ENCODE peak calls at places on chromosomes 2 and 18, in seven cellular contexts. F, J, C, E, I, A and H are unnamed samples.

GRCh38 chr2:144470819-144471218 is 49.1 kb downstream of the ZEB2 start:
- DNase-seq in C (peak; percentile 65), J (peak; percentile 53), F (no peak), E (no peak), I (no peak), A (no peak), H (no peak)

GRCh38 chr2:175220075-175220474 is 38.6 kb upstream of the ATP5MC3 start:
- DNase-seq in A (no peak), F (no peak), E (no peak), J (no peak), I (no peak), C (no peak), H (no peak)

GRCh38 chr18:70333757-70334156 is 44.9 kb downstream of the SOCS6 start:
- DNase-seq in A (no peak), C (peak; percentile 99), I (peak; percentile 94), J (peak; percentile 99), E (no peak), F (peak; percentile 98), H (peak; percentile 97)

GRCh38 chr18:9712606-9713005 is 4.5 kb downstream of the RAB31 start:
- DNase-seq in J (peak; percentile 52), C (peak; percentile 41), E (no peak), A (no peak), I (no peak), F (no peak), H (no peak)

GRCh38 chr2:225103737-225104141 is 61.5 kb upstream of the DOCK10 start:
- DNase-seq in A (no peak), J (peak; percentile 76), I (peak; percentile 76), C (peak; percentile 88), F (peak; percentile 4), E (no peak), H (no peak)

GRCh38 chr2:113829270-113829669 is 60.6 kb upstream of the ACTR3 start:
- DNase-seq in A (no peak), I (no peak), E (no peak), J (no peak), C (peak; percentile 10), F (no peak), H (no peak)

GRCh38 chr18:6960656-6961055 is 156.9 kb downstream of the LAMA1 start:
- DNase-seq in E (no peak), C (peak; percentile 76), I (peak; percentile 56), A (no peak), F (peak; percentile 76), J (peak; percentile 50), H (peak; percentile 62)

GRCh38 chr2:55161295-55162210 is 70.5 kb downstream of the CLHC1 start:
- DNase-seq in I (no peak), J (peak; percentile 79), C (no peak), F (no peak), A (no peak), E (no peak), H (no peak)

GRCh38 chr2:48600204-48600813 is 17.3 kb upstream of the GTF2A1L start:
- DNase-seq in E (no peak), F (peak; percentile 46), I (peak; percentile 10), C (peak; percentile 69), J (peak; percentile 65), A (peak; percentile 20), H (no peak)

GRCh38 chr2:216849987-216850386 is 9.9 kb downstream of the TNP1 start:
- DNase-seq in E (no peak), F (peak; percentile 69), C (no peak), I (no peak), J (peak; percentile 44), A (no peak), H (no peak)

GRCh38 chr2:234990300-234990699 is 38.5 kb downstream of the SH3BP4 start:
- DNase-seq in C (no peak), F (no peak), J (no peak), A (no peak), E (no peak), I (no peak), H (no peak)

GRCh38 chr2:3265981-3266726 is 111.5 kb downstream of the EIPR1 start:
- DNase-seq in C (no peak), J (no peak), F (no peak), A (no peak), E (no peak), I (no peak), H (no peak)

GRCh38 chr2:238974510-238975166 is 126.8 kb downstream of the TWIST2 start:
- DNase-seq in J (peak; percentile 89), C (peak; percentile 75), I (peak; percentile 84), F (peak; percentile 78), E (no peak), A (no peak), H (peak; percentile 75)

GRCh38 chr18:7946724-7947377 is 379.7 kb downstream of the PTPRM start:
- DNase-seq in I (no peak), A (no peak), E (no peak), F (peak; percentile 80), C (peak; percentile 90), J (peak; percentile 75), H (peak; percentile 85)

GRCh38 chr2:239731422-239731821 is 293.7 kb downstream of the NDUFA10 start:
- DNase-seq in A (no peak), J (no peak), C (no peak), F (no peak), E (no peak), I (no peak), H (no peak)

GRCh38 chr2:219560037-219560892 is 11.1 kb downstream of the OBSL1 start:
- DNase-seq in A (no peak), C (peak; percentile 6), J (peak; percentile 24), E (no peak), I (no peak), F (no peak), H (no peak)

GRCh38 chr18:36708366-36708765 is 120.4 kb downstream of the TPGS2 start:
- DNase-seq in C (no peak), E (no peak), J (no peak), I (no peak), A (no peak), F (no peak), H (no peak)

GRCh38 chr2:128369126-128369555 is 50.5 kb upstream of the HS6ST1 start:
- DNase-seq in E (no peak), F (peak; percentile 47), C (no peak), A (no peak), I (no peak), J (peak; percentile 43), H (no peak)

GRCh38 chr2:15042824-15043223 is 410.3 kb downstream of the LRATD1 start:
- DNase-seq in I (no peak), F (peak; percentile 41), C (peak; percentile 36), A (no peak), E (no peak), J (peak; percentile 68), H (peak; percentile 53)

GRCh38 chr18:24176727-24177416 is 38.0 kb downstream of the CABYR start:
- DNase-seq in C (peak; percentile 70), J (peak; percentile 66), F (peak; percentile 66), A (peak; percentile 57), E (no peak), I (no peak), H (no peak)

GRCh38 chr2:47357475-47357874 is 45.5 kb upstream of the MSH2 start:
- DNase-seq in C (peak; percentile 77), A (no peak), F (peak; percentile 84), E (no peak), I (no peak), J (peak; percentile 82), H (no peak)

GRCh38 chr2:234690569-234691225 is 193.8 kb upstream of the ARL4C start:
- DNase-seq in A (no peak), E (no peak), F (peak; percentile 69), J (peak; percentile 13), I (no peak), C (no peak), H (no peak)

GRCh38 chr2:28360066-28360741 is 32.5 kb upstream of the FOSL2 start:
- DNase-seq in F (no peak), A (no peak), E (no peak), I (no peak), C (no peak), J (no peak), H (no peak)
- H3K4me3 ChIP-seq in F (no peak overlapping the region), A (no peak overlapping the region), E (no peak overlapping the region), I (no peak overlapping the region), C (no peak overlapping the region), J (no peak overlapping the region), H (no peak overlapping the region)

GRCh38 chr2:170816499-170817246 is at the start of gene GAD1:
- DNase-seq in A (no peak), E (no peak), C (peak; percentile 51), J (peak; percentile 91), I (no peak), F (peak; percentile 81), H (no peak)

GRCh38 chr2:170815746-170816498 is 765 bp upstream of the GAD1 start:
- DNase-seq in C (peak; percentile 50), A (peak; percentile 28), F (peak; percentile 68), I (no peak), J (peak; percentile 67), E (no peak), H (no peak)

GRCh38 chr2:170817247-170817998 is 736 bp downstream of the GAD1 start:
- DNase-seq in J (peak; percentile 54), E (no peak), I (no peak), A (no peak), C (peak; percentile 38), F (no peak), H (no peak)

GRCh38 chr2:170818294-170819104 is 1.8 kb downstream of the GAD1 start:
- DNase-seq in E (no peak), C (no peak), A (no peak), F (no peak), J (peak; percentile 33), I (no peak), H (no peak)

GRCh38 chr2:170817999-170818293 is 1.3 kb downstream of the GAD1 start:
- DNase-seq in J (no peak), A (no peak), E (no peak), C (no peak), F (no peak), I (no peak), H (no peak)
- H3K4me3 ChIP-seq in J (peak overlapping the region; percentile 75), A (no peak overlapping the region), E (peak overlapping the region; percentile 7), C (no peak overlapping the region), F (peak overlapping the region; percentile 38), I (peak overlapping the region; percentile 46), H (no peak overlapping the region)

GRCh38 chr2:6053711-6054393 is 361.7 kb downstream of the SOX11 start:
- DNase-seq in I (no peak), A (no peak), J (no peak), E (no peak), C (no peak), F (no peak), H (no peak)
- H3K4me3 ChIP-seq in I (no peak overlapping the region), A (no peak overlapping the region), J (no peak overlapping the region), E (no peak overlapping the region), C (no peak overlapping the region), F (no peak overlapping the region), H (no peak overlapping the region)

GRCh38 chr18:48933578-48934399 is 17.0 kb downstream of the SMAD7 start:
- DNase-seq in F (no peak), E (no peak), C (no peak), A (peak; percentile 32), I (no peak), J (peak; percentile 41), H (no peak)

GRCh38 chr18:48932462-48932818 is 18.3 kb downstream of the SMAD7 start:
- DNase-seq in J (peak; percentile 55), A (no peak), C (no peak), F (no peak), I (no peak), E (no peak), H (no peak)

GRCh38 chr18:48934400-48934707 is 16.4 kb downstream of the SMAD7 start:
- DNase-seq in F (no peak), A (no peak), E (no peak), C (no peak), I (no peak), J (peak; percentile 47), H (no peak)

GRCh38 chr18:48931680-48932461 is 18.9 kb downstream of the SMAD7 start:
- DNase-seq in F (no peak), J (peak; percentile 68), I (no peak), C (no peak), A (no peak), E (no peak), H (no peak)

GRCh38 chr18:48932822-48933510 is 17.8 kb downstream of the SMAD7 start:
- DNase-seq in F (no peak), A (peak; percentile 37), E (no peak), C (peak; percentile 33), J (peak; percentile 64), I (no peak), H (no peak)
- H3K4me3 ChIP-seq in F (no peak overlapping the region), A (no peak overlapping the region), E (no peak overlapping the region), C (no peak overlapping the region), J (peak overlapping the region; percentile 50), I (no peak overlapping the region), H (no peak overlapping the region)